ENCODE peak calls at places on chromosome X, in four cellular contexts. One of them, this sample, is unnamed.

GRCh38 chrX:28127662-28128061 is 146.4 kb upstream of the DCAF8L1 start:
- DNase-seq in K562: no peak
- DNase-seq in A549: no peak
- DNase-seq in HepG2: no peak
- DNase-seq in this sample: no peak

GRCh38 chrX:12929701-12930100 is 23.3 kb downstream of the TLR8 start:
- DNase-seq in K562: no peak
- DNase-seq in A549: no peak
- DNase-seq in HepG2: no peak
- DNase-seq in this sample: no peak

GRCh38 chrX:109797311-109797975 is 64.4 kb upstream of the ACSL4 start:
- DNase-seq in K562: no peak
- DNase-seq in A549: no peak
- DNase-seq in HepG2: peak
- DNase-seq in this sample: no peak

GRCh38 chrX:4935846-4936245 is 1222.4 kb upstream of the PRKX start:
- DNase-seq in K562: no peak
- DNase-seq in A549: no peak
- DNase-seq in HepG2: no peak
- DNase-seq in this sample: no peak

GRCh38 chrX:111615227-111615626 is 65.7 kb upstream of the ALG13 start:
- DNase-seq in K562: no peak
- DNase-seq in A549: no peak
- DNase-seq in HepG2: no peak
- DNase-seq in this sample: no peak

GRCh38 chrX:13688384-13688771 is 550 bp upstream of the RAB9A start:
- DNase-seq in K562: peak
- DNase-seq in A549: no peak
- DNase-seq in HepG2: no peak
- DNase-seq in this sample: no peak

GRCh38 chrX:100731441-100732281 is at the start of gene SYTL4:
- DNase-seq in K562: peak
- DNase-seq in A549: peak
- DNase-seq in HepG2: no peak
- DNase-seq in this sample: no peak

GRCh38 chrX:22095306-22095705 is 63.2 kb downstream of the PHEX start:
- DNase-seq in K562: no peak
- DNase-seq in A549: no peak
- DNase-seq in HepG2: no peak
- DNase-seq in this sample: no peak

GRCh38 chrX:152873361-152873760 is 24.5 kb upstream of the ZNF185 start:
- DNase-seq in K562: no peak
- DNase-seq in A549: no peak
- DNase-seq in HepG2: no peak
- DNase-seq in this sample: no peak

GRCh38 chrX:13761606-13762005 is 27.1 kb downstream of the OFD1 start:
- DNase-seq in K562: no peak
- DNase-seq in A549: no peak
- DNase-seq in HepG2: no peak
- DNase-seq in this sample: no peak

GRCh38 chrX:1025413-1025812 is 187.0 kb downstream of the CRLF2 start:
- DNase-seq in K562: no peak
- DNase-seq in A549: no peak
- DNase-seq in HepG2: no peak
- DNase-seq in this sample: no peak

GRCh38 chrX:63350979-63351616 is at the start of gene SPIN4:
- DNase-seq in K562: peak
- DNase-seq in A549: peak
- DNase-seq in HepG2: peak
- DNase-seq in this sample: peak

GRCh38 chrX:22135171-22135711 is 103.1 kb downstream of the PHEX start:
- DNase-seq in K562: no peak
- DNase-seq in A549: no peak
- DNase-seq in HepG2: no peak
- DNase-seq in this sample: no peak

GRCh38 chrX:97474933-97475332 is 591.2 kb downstream of the RPA4 start:
- DNase-seq in K562: no peak
- DNase-seq in A549: no peak
- DNase-seq in HepG2: no peak
- DNase-seq in this sample: no peak

GRCh38 chrX:151370906-151371305 is 26.1 kb upstream of the VMA21 start:
- DNase-seq in K562: peak
- DNase-seq in A549: peak
- DNase-seq in HepG2: peak
- DNase-seq in this sample: no peak

GRCh38 chrX:69318651-69319305 is 153.5 kb upstream of the PJA1 start:
- DNase-seq in K562: no peak
- DNase-seq in A549: no peak
- DNase-seq in HepG2: no peak
- DNase-seq in this sample: no peak

GRCh38 chrX:47879447-47879846 is 42.7 kb downstream of the ZNF81 start:
- DNase-seq in K562: no peak
- DNase-seq in A549: no peak
- DNase-seq in HepG2: no peak
- DNase-seq in this sample: no peak

GRCh38 chrX:128691872-128692271 is 639.7 kb upstream of the ACTRT1 start:
- DNase-seq in K562: no peak
- DNase-seq in A549: no peak
- DNase-seq in HepG2: no peak
- DNase-seq in this sample: no peak

GRCh38 chrX:85964744-85965143 is 82.6 kb downstream of the CHM start:
- DNase-seq in K562: no peak
- DNase-seq in A549: no peak
- DNase-seq in HepG2: no peak
- DNase-seq in this sample: no peak

GRCh38 chrX:23554304-23554703 is 113.0 kb upstream of the PRDX4 start:
- DNase-seq in K562: peak
- DNase-seq in A549: peak
- DNase-seq in HepG2: peak
- DNase-seq in this sample: no peak

GRCh38 chrX:115023139-115023538 is 5.7 kb upstream of the IL13RA2 start:
- DNase-seq in K562: peak
- DNase-seq in A549: no peak
- DNase-seq in HepG2: no peak
- DNase-seq in this sample: no peak

GRCh38 chrX:20212486-20213089 is 54.1 kb downstream of the RPS6KA3 start:
- DNase-seq in K562: no peak
- DNase-seq in A549: no peak
- DNase-seq in HepG2: no peak
- DNase-seq in this sample: peak

GRCh38 chrX:468979-469378 is 82.3 kb upstream of the PPP2R3B start:
- DNase-seq in K562: no peak
- DNase-seq in A549: no peak
- DNase-seq in HepG2: no peak
- DNase-seq in this sample: no peak

GRCh38 chrX:110421499-110422455 is 63.1 kb downstream of the RTL9 start:
- DNase-seq in K562: no peak
- DNase-seq in A549: no peak
- DNase-seq in HepG2: no peak
- DNase-seq in this sample: no peak

GRCh38 chrX:155534800-155535199 is 76.4 kb upstream of the F8A3 start:
- DNase-seq in K562: peak
- DNase-seq in A549: no peak
- DNase-seq in HepG2: no peak
- DNase-seq in this sample: no peak

GRCh38 chrX:45755719-45756118 is 555.0 kb upstream of the DIPK2B start:
- DNase-seq in K562: no peak
- DNase-seq in A549: no peak
- DNase-seq in HepG2: no peak
- DNase-seq in this sample: no peak

GRCh38 chrX:119669424-119670037 is 23.4 kb downstream of the SEPTIN6 start:
- DNase-seq in K562: peak
- DNase-seq in A549: no peak
- DNase-seq in HepG2: peak
- DNase-seq in this sample: no peak

GRCh38 chrX:14936561-14936960 is 63.3 kb downstream of the MOSPD2 start:
- DNase-seq in K562: peak
- DNase-seq in A549: peak
- DNase-seq in HepG2: no peak
- DNase-seq in this sample: no peak
- TF ChIP-seq RFX5 in K562: no peak
- TF ChIP-seq RFX5 in A549: no peak
- TF ChIP-seq RFX5 in HepG2: no peak
- TF ChIP-seq RFX5 in this sample: no peak

GRCh38 chrX:40721489-40722106 is 13.7 kb downstream of the MED14 start:
- DNase-seq in K562: no peak
- DNase-seq in A549: no peak
- DNase-seq in HepG2: no peak
- DNase-seq in this sample: no peak

GRCh38 chrX:40727599-40728252 is 7.6 kb downstream of the MED14 start:
- DNase-seq in K562: no peak
- DNase-seq in A549: no peak
- DNase-seq in HepG2: no peak
- DNase-seq in this sample: no peak

GRCh38 chrX:40722930-40723329 is 12.4 kb downstream of the MED14 start:
- DNase-seq in K562: no peak
- DNase-seq in A549: no peak
- DNase-seq in HepG2: no peak
- DNase-seq in this sample: no peak

GRCh38 chrX:40729923-40730584 is 5.3 kb downstream of the MED14 start:
- DNase-seq in K562: peak
- DNase-seq in A549: no peak
- DNase-seq in HepG2: no peak
- DNase-seq in this sample: no peak

GRCh38 chrX:40727093-40727492 is 8.2 kb downstream of the MED14 start:
- DNase-seq in K562: no peak
- DNase-seq in A549: no peak
- DNase-seq in HepG2: no peak
- DNase-seq in this sample: no peak
- H3K4me3 ChIP-seq in K562: no peak
- H3K4me3 ChIP-seq in A549: no peak
- H3K4me3 ChIP-seq in HepG2: no peak
- H3K4me3 ChIP-seq in this sample: no peak

DNA sequence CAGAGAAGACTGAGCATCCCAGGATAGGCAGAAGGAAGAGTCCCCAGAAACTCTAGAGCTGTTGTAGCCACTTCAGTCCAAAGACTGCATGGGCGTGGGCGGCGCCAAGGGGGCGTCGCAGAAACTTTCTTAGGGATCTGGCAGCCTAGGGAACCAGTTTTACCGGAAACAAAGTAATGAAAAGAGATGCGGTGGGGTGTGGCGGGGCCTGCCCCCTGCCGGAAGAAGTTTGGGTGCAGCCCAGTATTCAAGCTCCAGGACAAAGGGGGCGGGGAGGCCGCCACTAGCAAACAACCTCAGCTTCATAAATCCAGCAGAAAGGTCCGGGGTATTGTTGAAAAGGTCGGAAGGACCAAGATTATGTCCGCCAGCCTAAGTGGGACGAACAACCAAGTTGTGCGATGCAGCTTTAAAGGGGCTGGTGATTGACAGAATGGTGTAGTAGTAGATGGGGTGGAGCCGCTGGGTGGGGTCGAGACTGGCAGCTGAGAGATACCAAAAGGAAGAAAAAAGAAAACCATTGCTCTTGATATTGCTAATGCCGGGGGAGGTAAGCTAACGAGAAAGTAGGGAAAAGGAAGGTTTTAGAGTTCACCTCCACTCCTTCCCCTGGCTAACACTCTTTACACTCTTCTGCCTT is 190.5 kb downstream of the RRAGB start:
- DNase-seq in K562: peak
- DNase-seq in A549: no peak
- DNase-seq in HepG2: no peak
- DNase-seq in this sample: no peak
- TF ChIP-seq CHD4 in K562: no peak
- TF ChIP-seq CHD4 in A549: no peak
- TF ChIP-seq CHD4 in HepG2: no peak
- TF ChIP-seq CHD4 in this sample: no peak

GRCh38 chrX:51494409-51494808 is 2.0 kb downstream of the NUDT11 start:
- DNase-seq in K562: no peak
- DNase-seq in A549: no peak
- DNase-seq in HepG2: no peak
- DNase-seq in this sample: no peak

DNA sequence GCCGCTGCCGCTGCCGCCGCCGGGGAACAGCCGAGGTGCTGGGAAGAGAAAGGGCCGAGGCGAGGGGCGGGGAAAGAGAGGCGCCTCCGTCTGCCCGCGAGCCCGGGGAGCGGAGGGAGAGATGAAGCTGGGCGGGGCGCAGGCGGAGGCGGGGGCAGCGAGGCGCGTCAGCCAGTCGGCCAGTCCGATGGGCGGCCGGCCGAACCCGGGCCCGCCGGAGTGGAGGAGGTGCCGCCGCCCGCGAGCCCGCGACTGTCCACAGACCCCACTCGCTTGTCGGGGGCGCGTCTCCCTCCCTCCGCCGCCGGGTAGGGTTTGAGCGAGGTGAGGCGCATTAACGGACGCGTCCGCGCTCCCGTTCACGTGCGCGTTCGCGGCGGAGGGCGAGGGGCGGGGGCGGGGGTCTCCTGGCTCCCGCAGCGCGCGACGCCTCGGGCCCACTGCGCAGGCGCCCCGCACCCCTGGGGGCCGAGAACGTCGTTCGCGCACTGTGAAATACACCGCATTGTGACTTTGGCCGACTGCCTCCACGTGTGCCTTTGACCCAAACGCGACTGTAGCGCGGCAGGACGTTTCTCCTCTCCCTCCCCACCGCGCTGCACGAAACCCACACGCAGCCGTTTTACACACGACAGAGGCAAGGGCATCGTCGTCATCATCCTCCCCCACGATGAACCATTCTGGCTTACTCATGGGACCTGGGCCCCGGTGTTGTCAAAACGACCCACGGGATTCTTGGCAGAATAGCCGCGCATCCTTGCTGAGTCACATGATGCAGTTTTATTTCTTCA is at the start of gene NUDT11:
- DNase-seq in K562: peak
- DNase-seq in A549: peak
- DNase-seq in HepG2: no peak
- DNase-seq in this sample: no peak
- TF ChIP-seq RFX5 in K562: no peak
- TF ChIP-seq RFX5 in A549: no peak
- TF ChIP-seq RFX5 in HepG2: no peak
- TF ChIP-seq RFX5 in this sample: no peak

GRCh38 chrX:15854080-15854655 is 445 bp downstream of the AP1S2 start:
- DNase-seq in K562: peak
- DNase-seq in A549: peak
- DNase-seq in HepG2: peak
- DNase-seq in this sample: no peak
- H3K4me3 ChIP-seq in K562: peak
- H3K4me3 ChIP-seq in A549: peak
- H3K4me3 ChIP-seq in HepG2: peak
- H3K4me3 ChIP-seq in this sample: peak

GRCh38 chrX:94400488-94400887 is 726.5 kb downstream of the FAM133A start:
- DNase-seq in K562: no peak
- DNase-seq in A549: no peak
- DNase-seq in HepG2: peak
- DNase-seq in this sample: peak
- TF ChIP-seq CHD4 in K562: no peak
- TF ChIP-seq CHD4 in A549: no peak
- TF ChIP-seq CHD4 in HepG2: no peak
- TF ChIP-seq CHD4 in this sample: no peak

This sample was measured in GM12878.